ENCODE peak calls at places on chromosomes 2 and 18, in five cellular contexts. L is tibial nerve, Q is caudate nucleus, R is body of pancreas, W is brain microvascular endothelial cell. D is an unnamed sample.

GRCh38 chr2:62010632-62011276 is 105.3 kb downstream of the COMMD1 start:
- DNase-seq in L (no peak), Q (no peak), R (no peak), W (no peak), D (no peak)

GRCh38 chr18:47996091-47996541 is 65.7 kb upstream of the SMAD2 start:
- DNase-seq in L (no peak), Q (no peak), R (no peak), W (no peak), D (no peak)

GRCh38 chr2:23449831-23450331 is 64.9 kb downstream of the KLHL29 start:
- DNase-seq in L (no peak), Q (no peak), R (no peak), W (no peak), D (no peak)

GRCh38 chr2:1784087-1784486 is 39.8 kb upstream of the PXDN start:
- DNase-seq in L (no peak), Q (no peak), R (no peak), W (no peak), D (no peak)

GRCh38 chr2:119251652-119252051 is 28.0 kb downstream of the STEAP3 start:
- DNase-seq in L (no peak), Q (no peak), R (no peak), W (no peak), D (no peak)

GRCh38 chr2:119484834-119485233 is 39.4 kb downstream of the SCTR start:
- DNase-seq in L (no peak), Q (no peak), R (no peak), W (no peak), D (no peak)

GRCh38 chr2:24492283-24493272 is 1.5 kb downstream of the NCOA1 start:
- DNase-seq in L (peak), Q (no peak), R (peak), W (no peak), D (peak)

GRCh38 chr2:127049927-127050802 is 56.8 kb downstream of the BIN1 start:
- DNase-seq in L (no peak), Q (peak), R (peak), W (peak), D (peak)

GRCh38 chr18:12258719-12259705 is 4.9 kb downstream of the CIDEA start:
- DNase-seq in L (no peak), Q (no peak), R (no peak), W (no peak), D (no peak)

GRCh38 chr2:103353754-103354153 is 591.9 kb downstream of the TMEM182 start:
- DNase-seq in L (no peak), Q (no peak), R (no peak), W (no peak), D (no peak)

GRCh38 chr18:68660355-68661183 is 54.3 kb downstream of the TMX3 start:
- DNase-seq in L (no peak), Q (no peak), R (no peak), W (peak), D (no peak)

DNA sequence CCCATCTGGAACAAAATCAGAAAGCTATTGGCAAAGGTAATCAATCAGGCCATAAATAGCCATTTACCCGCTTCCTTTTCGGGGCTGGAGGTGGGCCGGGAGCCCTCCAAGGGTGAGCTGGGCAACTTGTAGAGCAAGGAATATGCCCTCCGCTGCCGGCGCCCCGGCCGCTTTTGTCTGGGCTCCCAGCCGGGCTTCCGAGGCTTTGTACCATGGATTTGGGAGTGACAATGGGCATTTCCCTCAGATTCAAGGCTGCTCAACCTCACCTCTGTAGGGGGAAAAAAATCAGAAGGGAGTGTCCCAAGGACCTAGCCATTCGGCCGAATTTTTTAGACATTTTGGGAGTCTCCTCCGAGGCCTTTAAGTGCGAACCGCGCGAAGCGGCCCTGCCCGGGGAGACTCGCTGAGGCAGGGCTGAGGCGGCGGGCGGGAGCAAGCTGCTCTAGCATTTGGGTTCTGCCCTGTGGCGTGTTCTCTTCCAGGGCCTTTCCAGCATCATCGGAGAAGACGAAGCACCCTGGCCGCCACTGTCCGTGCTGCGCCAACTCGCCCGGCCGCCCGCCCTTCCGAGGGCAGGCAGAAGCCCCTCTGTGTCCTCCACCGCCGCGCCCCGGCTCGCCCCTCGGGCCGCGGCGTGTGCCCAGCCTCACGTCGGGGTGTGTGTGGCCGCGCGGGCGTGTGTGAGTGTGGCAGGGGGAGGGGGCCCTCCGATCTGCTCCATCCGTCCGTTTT is 975 bp upstream of the HOXD9 start:
- DNase-seq in L (no peak), Q (no peak), R (no peak), W (no peak), D (no peak)
- H3K27ac ChIP-seq in L (no peak), Q (no peak), R (no peak), W (no peak), D (no peak)

DNA sequence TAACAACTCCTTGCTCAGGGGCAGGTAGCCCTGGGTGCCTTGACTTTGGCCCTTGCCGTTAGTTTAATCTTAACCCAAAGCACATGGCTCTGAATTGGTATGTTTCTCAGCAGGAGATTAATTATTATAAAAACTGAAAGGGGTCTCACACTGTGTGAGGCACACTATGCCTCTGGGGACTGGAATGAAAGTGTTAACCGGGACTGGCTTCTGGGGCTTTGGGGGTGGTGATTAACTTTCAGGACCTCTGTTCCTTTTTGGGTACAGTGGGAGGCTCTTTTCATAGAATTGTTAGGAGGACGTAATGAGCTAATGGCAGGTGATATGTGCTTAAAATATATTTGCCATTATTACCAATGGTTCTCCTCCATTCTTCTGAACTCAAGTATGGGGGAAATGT is 5.1 kb downstream of the MERTK start:
- DNase-seq in L (no peak), Q (no peak), R (no peak), W (no peak), D (no peak)
- H3K27ac ChIP-seq in L (no peak), Q (peak), R (no peak), W (no peak), D (no peak)

DNA sequence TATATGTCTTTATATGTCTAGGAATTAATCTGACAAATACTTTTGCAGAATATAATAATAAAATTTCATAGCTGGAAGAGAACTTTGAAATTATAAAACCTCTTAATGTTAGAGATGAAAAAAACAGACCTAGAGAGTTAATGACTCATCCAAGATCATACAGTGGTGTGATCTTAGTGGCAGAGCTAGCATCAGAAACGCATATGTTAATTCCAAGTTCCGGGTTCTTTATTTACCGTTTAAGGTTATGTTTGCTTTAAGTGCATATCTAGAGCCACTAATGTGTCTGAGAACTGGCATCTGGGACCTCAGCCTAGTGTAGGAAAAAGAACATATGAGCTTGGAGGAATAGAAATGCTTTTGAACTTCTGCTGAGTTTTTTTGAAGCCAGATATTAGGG is 24.3 kb downstream of the CERS6 start:
- DNase-seq in L (no peak), Q (no peak), R (no peak), W (no peak), D (no peak)
- H3K27ac ChIP-seq in L (no peak), Q (no peak), R (peak), W (no peak), D (no peak)

GRCh38 chr2:120904379-120904778 is 168.7 kb downstream of the GLI2 start:
- DNase-seq in L (no peak), Q (no peak), R (no peak), W (no peak), D (no peak)

GRCh38 chr2:120906914-120907313 is 171.2 kb downstream of the GLI2 start:
- DNase-seq in L (no peak), Q (no peak), R (no peak), W (no peak), D (no peak)

GRCh38 chr2:120905298-120905697 is 169.6 kb downstream of the GLI2 start:
- DNase-seq in L (no peak), Q (no peak), R (no peak), W (no peak), D (no peak)

GRCh38 chr2:120905824-120906571 is 170.3 kb downstream of the GLI2 start:
- DNase-seq in L (no peak), Q (no peak), R (no peak), W (no peak), D (no peak)

GRCh38 chr2:120904825-120905224 is 169.2 kb downstream of the GLI2 start:
- DNase-seq in L (no peak), Q (no peak), R (no peak), W (no peak), D (no peak)
- H3K27ac ChIP-seq in L (no peak), Q (no peak), R (no peak), W (no peak), D (no peak)

DNA sequence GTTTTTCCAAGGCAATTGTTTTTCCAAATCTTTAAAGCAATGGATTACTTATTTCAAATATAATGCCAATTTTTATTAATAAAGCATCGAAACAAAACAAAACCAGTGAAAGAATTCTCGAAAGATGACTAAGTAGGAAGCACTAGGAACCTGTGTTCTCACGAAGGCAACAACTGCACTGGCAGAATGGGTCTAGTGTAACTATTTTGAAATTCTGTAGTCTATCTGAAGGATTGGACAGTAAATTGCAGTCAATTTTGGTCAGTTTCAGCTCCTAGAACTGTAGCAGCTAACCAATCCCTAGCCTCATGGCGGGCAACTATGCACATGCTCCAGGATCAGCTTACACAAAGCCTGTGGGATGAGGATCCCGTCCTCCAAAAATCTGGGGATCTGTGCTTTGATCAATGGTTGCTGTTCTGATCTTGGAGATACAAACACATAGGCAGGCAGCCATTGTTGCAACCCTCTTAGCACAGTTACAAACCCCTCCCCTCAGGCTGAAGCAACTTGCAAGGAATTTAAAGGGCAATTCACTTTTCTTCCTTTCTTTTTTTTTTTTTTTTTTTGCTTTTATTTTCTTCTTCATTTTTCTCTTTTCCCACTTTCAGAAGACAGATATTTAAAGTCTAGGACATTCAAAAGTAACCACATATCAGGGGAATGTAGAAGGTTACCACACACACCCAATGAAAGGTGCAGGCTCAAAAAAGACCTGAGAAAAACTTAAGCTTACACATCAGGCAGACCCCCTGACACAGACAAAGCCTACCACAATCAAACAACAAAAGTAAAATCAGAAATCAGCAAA is 147.6 kb downstream of the THADA start:
- DNase-seq in L (no peak), Q (no peak), R (no peak), W (peak), D (no peak)
- H3K27ac ChIP-seq in L (no peak), Q (no peak), R (no peak), W (peak), D (no peak)

GRCh38 chr2:27073782-27074181 is 2.3 kb upstream of the OST4 start:
- DNase-seq in L (no peak), Q (no peak), R (no peak), W (no peak), D (no peak)
- H3K27ac ChIP-seq in L (no peak), Q (no peak), R (no peak), W (no peak), D (no peak)

GRCh38 chr2:96108578-96109561 is 7.5 kb downstream of the ADRA2B start:
- DNase-seq in L (no peak), Q (no peak), R (no peak), W (no peak), D (no peak)
- H3K27ac ChIP-seq in L (no peak), Q (no peak), R (no peak), W (no peak), D (no peak)

GRCh38 chr2:28281739-28282138 is 110.9 kb upstream of the FOSL2 start:
- DNase-seq in L (no peak), Q (no peak), R (no peak), W (no peak), D (no peak)
- H3K27ac ChIP-seq in L (no peak), Q (no peak), R (no peak), W (no peak), D (no peak)

D was measured in substantia nigra.